ENCODE peak calls at places on chromosomes 5 and 9, in four cellular contexts. V, O, L and Y are unnamed samples.

GRCh38 chr5:72611111-72611724 is 104.0 kb upstream of the ZNF366 start:
- DNase-seq in V (peak; percentile 77), L (peak; percentile 66), O (peak; percentile 65), Y (peak; percentile 67)

GRCh38 chr9:129412814-129413536 is 207.9 kb downstream of the C9orf50 start:
- DNase-seq in O (peak; percentile 70), L (peak; percentile 78), V (no peak), Y (no peak)

GRCh38 chr5:157596449-157596848 is 20.9 kb upstream of the ADAM19 start:
- DNase-seq in O (no peak), V (no peak), L (no peak), Y (no peak)

GRCh38 chr9:135886147-135886981 is 21.0 kb downstream of the CAMSAP1 start:
- DNase-seq in O (no peak), V (no peak), L (no peak), Y (no peak)

GRCh38 chr5:66169534-66169933 is 25.4 kb downstream of the SREK1 start:
- DNase-seq in O (no peak), V (no peak), L (no peak), Y (no peak)

GRCh38 chr9:16030513-16031185 is 477.8 kb downstream of the CCDC171 start:
- DNase-seq in V (no peak), L (no peak), O (no peak), Y (no peak)

GRCh38 chr9:70921126-70921525 is 200.3 kb downstream of the TRPM3 start:
- DNase-seq in V (no peak), O (no peak), L (no peak), Y (no peak)

GRCh38 chr9:9920425-9920824 is 692.4 kb downstream of the PTPRD start:
- DNase-seq in L (peak; percentile 3), O (no peak), V (no peak), Y (no peak)

GRCh38 chr9:108484468-108484867 is 371.3 kb downstream of the ACTL7B start:
- DNase-seq in O (no peak), V (no peak), L (no peak), Y (no peak)

GRCh38 chr5:93346301-93346700 is 234.7 kb downstream of the NR2F1-AS1 start:
- DNase-seq in V (no peak), L (no peak), O (no peak), Y (no peak)

GRCh38 chr9:92669527-92669889 is 423 bp downstream of the IPPK start:
- DNase-seq in O (peak; percentile 58), V (peak; percentile 27), L (peak; percentile 71), Y (peak; percentile 56)

GRCh38 chr5:123398058-123398728 is 25.0 kb downstream of the CEP120 start:
- DNase-seq in O (no peak), V (no peak), L (no peak), Y (no peak)

GRCh38 chr5:57232293-57233033 is 58.6 kb downstream of the GPBP1 start:
- DNase-seq in O (no peak), L (no peak), V (no peak), Y (no peak)

GRCh38 chr5:80234311-80234948 is 21.4 kb downstream of the SERINC5 start:
- DNase-seq in L (no peak), O (no peak), V (no peak), Y (no peak)

GRCh38 chr9:899440-900184 is 58.1 kb downstream of the DMRT1 start:
- DNase-seq in L (no peak), O (no peak), V (no peak), Y (no peak)

GRCh38 chr5:39712316-39713223 is 287.8 kb upstream of the DAB2 start:
- DNase-seq in O (no peak), V (no peak), L (no peak), Y (no peak)

GRCh38 chr5:33828611-33829286 is 63.0 kb downstream of the ADAMTS12 start:
- DNase-seq in V (no peak), O (no peak), L (no peak), Y (no peak)

GRCh38 chr5:88092358-88092757 is 176.3 kb downstream of the TMEM161B start:
- DNase-seq in V (peak; percentile 26), O (no peak), L (no peak), Y (no peak)

GRCh38 chr9:96418074-96418919 is at the start of gene ZNF367:
- DNase-seq in V (peak; percentile 92), L (peak; percentile 95), O (peak; percentile 89), Y (peak; percentile 90)

GRCh38 chr5:138111181-138111580 is 27.3 kb downstream of the WNT8A start:
- DNase-seq in L (no peak), V (no peak), O (no peak), Y (no peak)

GRCh38 chr5:107671742-107672211 is 1.0 kb upstream of the EFNA5 start:
- DNase-seq in O (no peak), V (no peak), L (peak; percentile 60), Y (peak; percentile 76)

GRCh38 chr9:89171693-89172092 is 6.9 kb downstream of the SHC3 start:
- DNase-seq in V (no peak), L (no peak), O (no peak), Y (no peak)

GRCh38 chr5:10513501-10514442 is 50.1 kb upstream of the ANKRD33B start:
- DNase-seq in L (no peak), V (peak; percentile 54), O (no peak), Y (peak; percentile 23)

GRCh38 chr9:6433405-6433804 is 20.4 kb downstream of the UHRF2 start:
- DNase-seq in O (no peak), V (no peak), L (no peak), Y (no peak)

GRCh38 chr9:29966247-29966646 is 2393.0 kb upstream of the C9orf72 start:
- DNase-seq in V (no peak), L (no peak), O (no peak), Y (no peak)

DNA sequence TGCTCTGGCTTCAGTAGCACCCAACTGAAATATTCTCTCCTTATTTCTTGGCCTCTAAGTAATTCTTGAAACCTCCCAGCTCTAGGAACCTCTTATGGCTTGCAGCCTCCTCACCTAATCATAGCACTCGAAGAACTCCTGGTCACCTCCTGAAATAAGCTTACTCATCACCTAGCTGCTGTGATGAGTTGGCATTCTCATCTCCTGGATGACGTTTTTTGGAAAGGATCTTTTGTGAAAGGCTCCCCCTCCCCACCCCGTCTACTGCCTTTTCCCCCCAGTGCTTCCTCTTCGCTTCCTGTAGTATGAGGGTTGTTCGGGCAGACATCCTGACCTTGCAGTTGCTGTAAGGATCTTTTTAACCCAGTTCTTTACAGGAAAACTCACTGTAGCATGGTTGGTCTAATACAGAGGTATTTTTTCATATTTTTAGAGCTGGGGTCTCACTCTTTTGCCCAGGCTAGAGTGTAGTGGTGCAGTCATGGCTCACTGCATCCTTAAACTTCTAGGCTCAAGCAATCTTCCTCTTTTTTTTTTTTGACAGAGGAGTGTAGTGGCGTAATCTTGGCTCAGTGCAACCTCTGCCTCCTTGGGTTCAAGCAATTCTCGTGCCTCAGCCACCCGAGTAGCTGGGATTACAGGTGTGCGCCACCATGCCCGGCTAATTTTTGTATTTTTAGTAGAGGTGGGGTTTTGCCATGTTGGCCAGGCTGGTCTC is 41.8 kb downstream of the ARHGAP26 start:
- DNase-seq in O (no peak), V (no peak), L (no peak), Y (no peak)
- TF ChIP-seq TEAD4 in O (no peak), V (no peak), L (no peak), Y (no peak)

DNA sequence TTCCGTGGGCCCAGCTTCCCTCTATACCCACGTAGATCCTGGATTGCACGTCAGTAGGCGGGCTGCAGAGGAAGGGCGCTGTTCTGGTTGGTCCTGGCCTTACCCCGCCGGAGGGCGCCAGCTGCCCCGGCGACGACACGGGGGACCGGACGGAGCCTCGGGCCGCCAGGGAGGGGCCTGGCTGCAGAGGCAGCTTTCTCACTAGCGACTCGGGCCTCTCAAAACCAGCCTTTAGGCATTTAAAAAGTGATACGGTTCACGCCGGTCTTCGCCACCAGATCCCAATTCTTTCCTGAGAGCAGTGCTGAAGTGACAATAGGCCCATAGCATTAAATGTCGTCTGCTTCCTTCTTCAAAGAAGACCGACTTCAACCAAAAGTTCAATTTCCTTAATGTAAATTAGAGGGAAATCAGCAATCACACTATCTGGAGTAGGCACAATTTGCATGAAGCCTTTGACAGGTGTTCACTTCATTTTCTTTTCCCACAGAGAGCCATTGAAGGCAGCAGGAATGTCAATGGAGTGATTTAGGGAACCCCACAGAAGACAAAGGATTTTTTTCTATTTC is 17.6 kb upstream of the UBE2D2 start:
- DNase-seq in L (peak; percentile 59), V (peak; percentile 78), O (peak; percentile 75), Y (no peak)
- TF ChIP-seq TEAD4 in L (no peak), V (no peak), O (no peak), Y (no peak)

GRCh38 chr9:17928228-17928627 is 349.4 kb downstream of the SH3GL2 start:
- DNase-seq in O (no peak), L (no peak), V (no peak), Y (no peak)
- TF ChIP-seq TEAD4 in O (no peak), L (no peak), V (no peak), Y (no peak)

GRCh38 chr5:14081791-14082190 is 61.4 kb upstream of the TRIO start:
- DNase-seq in O (no peak), V (no peak), L (no peak), Y (no peak)
- TF ChIP-seq TEAD4 in O (no peak), V (no peak), L (no peak), Y (no peak)